ENCODE peak calls at places on chromosomes 11 and 22, in eight cellular contexts. O, Z, P, Y, D, J, U and T are unnamed samples.

GRCh38 chr11:115220881-115221280 is 283.3 kb downstream of the CADM1 start:
- DNase-seq in D (no peak), Z (no peak), O (no peak), P (no peak), Y (no peak), J (no peak), U (no peak), T (no peak)

GRCh38 chr11:1345752-1346513 is 36.5 kb upstream of the TOLLIP start:
- DNase-seq in Y (no peak), O (no peak), Z (no peak), P (no peak), D (no peak), J (no peak), U (no peak), T (no peak)

GRCh38 chr11:134270250-134270714 is 5.9 kb upstream of the GLB1L3 start:
- DNase-seq in U (no peak), D (no peak), J (no peak), Z (no peak), Y (no peak), P (no peak), O (peak; percentile 31), T (no peak)

GRCh38 chr22:46746620-46747019 is 8.6 kb upstream of the CERK start:
- DNase-seq in U (no peak), O (no peak), J (no peak), P (peak; percentile 22), Z (no peak), D (no peak), Y (no peak), T (no peak)

GRCh38 chr11:36365937-36366336 is 69.8 kb downstream of the PRR5L start:
- DNase-seq in Y (no peak), U (no peak), P (no peak), O (no peak), D (no peak), J (peak; percentile 30), Z (no peak), T (no peak)

GRCh38 chr11:17734986-17735822 is 623 bp downstream of the KCNC1 start:
- DNase-seq in D (no peak), P (peak; percentile 78), U (peak; percentile 35), O (peak; percentile 73), J (peak; percentile 77), Z (no peak), Y (peak; percentile 25), T (no peak)

GRCh38 chr11:30196400-30197206 is 34.2 kb upstream of the FSHB start:
- DNase-seq in D (no peak), P (peak; percentile 65), J (peak; percentile 51), Z (peak; percentile 12), Y (no peak), U (peak; percentile 12), O (peak; percentile 36), T (peak; percentile 5)

GRCh38 chr11:132831272-132831671 is 701.0 kb downstream of the OPCML start:
- DNase-seq in J (no peak), P (no peak), D (no peak), O (no peak), Z (no peak), U (no peak), Y (no peak), T (no peak)

GRCh38 chr11:115709297-115709696 is 205.1 kb upstream of the CADM1 start:
- DNase-seq in Z (no peak), P (no peak), O (no peak), Y (no peak), U (no peak), D (no peak), J (no peak), T (no peak)

GRCh38 chr11:65066805-65067291 is 8.5 kb upstream of the NAALADL1 start:
- DNase-seq in Y (no peak), Z (no peak), P (no peak), O (no peak), U (no peak), D (no peak), J (no peak), T (no peak)